ENCODE peak calls at places on chromosomes 3 and 15, in ten cellular contexts. B, J, V, Y, G, S, L, N, T and I are unnamed samples.
A peak's percentile ranks its signal among the peaks of the same experiment; 100 is the strongest.

GRCh38 chr15:36294359-36294758 is 285.1 kb upstream of the CDIN1 start:
- DNase-seq in B (no peak), T (no peak), L (no peak), V (no peak), G (no peak), J (no peak), N (no peak), Y (no peak), S (no peak), I (no peak)

GRCh38 chr3:42661593-42662022 is 8.1 kb downstream of the ZBTB47 start:
- DNase-seq in B (no peak), J (no peak), G (no peak), Y (no peak), T (no peak), N (no peak), S (no peak), V (no peak), L (no peak), I (no peak)

GRCh38 chr3:101676219-101676764 is 640 bp downstream of the ZBTB11 start:
- DNase-seq in T (peak; percentile 97), B (peak; percentile 92), L (peak; percentile 96), Y (peak; percentile 98), S (peak; percentile 93), G (no peak), J (peak; percentile 97), V (peak; percentile 97), N (peak; percentile 95), I (peak; percentile 96)

GRCh38 chr3:100047455-100048141 is 66.7 kb downstream of the FILIP1L start:
- DNase-seq in S (no peak), J (no peak), B (peak; percentile 3), N (peak; percentile 85), V (peak; percentile 37), L (no peak), Y (peak; percentile 86), G (no peak), T (no peak), I (no peak)

GRCh38 chr3:129699635-129700034 is 93.2 kb upstream of the PLXND1 start:
- DNase-seq in N (no peak), L (no peak), B (no peak), G (no peak), Y (no peak), J (no peak), T (no peak), S (no peak), V (no peak), I (no peak)

GRCh38 chr15:90011705-90012104 is 10.6 kb downstream of the ZNF710 start:
- DNase-seq in N (no peak), B (no peak), T (no peak), G (no peak), Y (no peak), J (no peak), S (no peak), V (no peak), L (no peak), I (no peak)

GRCh38 chr3:61560452-61561373 is 658 bp upstream of the PTPRG start:
- DNase-seq in S (peak; percentile 70), T (peak; percentile 78), L (no peak), Y (peak; percentile 90), V (peak; percentile 65), B (peak; percentile 65), J (peak; percentile 81), N (peak; percentile 85), G (no peak), I (peak; percentile 83)

GRCh38 chr15:48385031-48385430 is 53.8 kb downstream of the DUT start:
- DNase-seq in Y (peak; percentile 76), V (no peak), J (no peak), G (no peak), B (no peak), N (peak; percentile 89), S (no peak), L (no peak), T (no peak), I (no peak)

GRCh38 chr15:100256985-100257650 is 84.7 kb downstream of the ADAMTS17 start:
- DNase-seq in J (no peak), N (no peak), T (no peak), B (no peak), L (no peak), Y (no peak), S (no peak), G (no peak), V (no peak), I (no peak)

GRCh38 chr15:101651753-101652097 is 456 bp downstream of the TM2D3 start:
- DNase-seq in N (no peak), S (no peak), L (no peak), T (no peak), J (no peak), G (no peak), B (no peak), V (no peak), Y (no peak), I (no peak)

GRCh38 chr15:43189296-43189695 is 4.1 kb downstream of the CCNDBP1 start:
- DNase-seq in J (no peak), G (no peak), L (no peak), S (no peak), N (no peak), T (no peak), V (no peak), B (no peak), Y (no peak), I (no peak)

GRCh38 chr3:43426388-43426787 is 140.0 kb downstream of the SNRK start:
- DNase-seq in G (no peak), L (no peak), T (no peak), B (no peak), S (no peak), Y (no peak), N (no peak), V (no peak), J (no peak), I (no peak)

GRCh38 chr3:32901005-32901932 is 50.2 kb upstream of the CCR4 start:
- DNase-seq in S (no peak), J (no peak), G (no peak), V (no peak), B (no peak), L (no peak), N (peak; percentile 33), Y (peak; percentile 31), T (no peak), I (no peak)

GRCh38 chr3:160564205-160564922 is 1.0 kb downstream of the KPNA4 start:
- DNase-seq in V (no peak), T (peak; percentile 37), S (no peak), Y (peak; percentile 29), L (no peak), G (no peak), B (peak; percentile 8), J (no peak), N (no peak), I (no peak)

GRCh38 chr15:70165811-70166284 is 68.1 kb upstream of the TLE3 start:
- DNase-seq in V (no peak), L (no peak), T (no peak), N (peak; percentile 17), S (no peak), B (no peak), J (no peak), G (no peak), Y (peak; percentile 30), I (no peak)

GRCh38 chr3:155629006-155629405 is 115.9 kb downstream of the PLCH1 start:
- DNase-seq in V (no peak), J (no peak), Y (peak; percentile 15), G (no peak), L (no peak), B (no peak), S (no peak), T (no peak), N (peak; percentile 47), I (no peak)

GRCh38 chr15:89781891-89782618 is 5.9 kb downstream of the MESP2 start:
- DNase-seq in S (peak; percentile 7), T (no peak), Y (peak; percentile 92), V (no peak), B (no peak), N (peak; percentile 66), J (no peak), L (no peak), G (no peak), I (peak; percentile 41)

GRCh38 chr3:17175187-17175839 is 290.6 kb downstream of the PLCL2 start:
- DNase-seq in S (no peak), T (no peak), Y (peak; percentile 79), B (no peak), J (no peak), G (no peak), V (no peak), N (peak; percentile 88), L (no peak), I (no peak)

GRCh38 chr15:35118987-35119386 is 33.9 kb upstream of the NANOGP8 start:
- DNase-seq in T (no peak), V (no peak), Y (no peak), J (no peak), B (no peak), N (no peak), G (no peak), S (no peak), L (no peak), I (no peak)

GRCh38 chr3:110995461-110996226 is 76.0 kb upstream of the NECTIN3 start:
- DNase-seq in N (peak; percentile 82), G (no peak), L (no peak), S (no peak), B (no peak), V (no peak), J (no peak), Y (peak; percentile 79), T (no peak), I (no peak)

GRCh38 chr15:49814709-49815108 is 193.9 kb downstream of the DTWD1 start:
- DNase-seq in B (no peak), V (no peak), Y (no peak), N (peak; percentile 47), J (no peak), T (no peak), G (no peak), L (no peak), S (no peak), I (no peak)

GRCh38 chr3:25372167-25372566 is 55.9 kb upstream of the RARB start:
- DNase-seq in V (no peak), T (no peak), Y (peak; percentile 29), B (no peak), N (peak; percentile 80), L (no peak), J (no peak), S (no peak), G (no peak), I (no peak)

GRCh38 chr3:173531602-173532001 is 134.1 kb downstream of the NLGN1 start:
- DNase-seq in Y (no peak), N (no peak), J (no peak), S (no peak), G (no peak), L (no peak), B (no peak), V (no peak), T (no peak), I (no peak)

GRCh38 chr3:141603473-141604035 is 116.7 kb downstream of the RASA2 start:
- DNase-seq in V (no peak), L (no peak), Y (peak; percentile 24), N (no peak), B (no peak), J (no peak), T (no peak), S (no peak), G (no peak), I (no peak)

GRCh38 chr3:24405057-24405456 is 89.6 kb downstream of the THRB start:
- DNase-seq in Y (no peak), B (no peak), J (no peak), L (no peak), G (no peak), N (no peak), V (no peak), T (no peak), S (no peak), I (no peak)

GRCh38 chr3:67647390-67647878 is 7.0 kb downstream of the SUCLG2 start:
- DNase-seq in V (no peak), Y (peak; percentile 99), B (no peak), L (no peak), S (no peak), T (no peak), J (no peak), G (no peak), N (peak; percentile 99), I (no peak)

GRCh38 chr15:53739651-53740050 is 19.8 kb downstream of the WDR72 start:
- DNase-seq in V (no peak), S (no peak), G (no peak), Y (no peak), L (no peak), B (no peak), N (no peak), J (no peak), T (no peak), I (no peak)

GRCh38 chr3:58167431-58168351 is 43.1 kb downstream of the DNASE1L3 start:
- DNase-seq in V (peak; percentile 66), J (peak; percentile 82), Y (peak; percentile 87), B (peak; percentile 66), S (peak; percentile 87), G (no peak), N (peak; percentile 75), T (peak; percentile 85), L (peak; percentile 63), I (peak; percentile 79)